ENCODE peak calls at places on chromosome 7, in ten cellular contexts. V is caudate nucleus; B is non-pigmented ciliary epithelial cell; T is neuronal stem cell; W is HT-29; G is effector CD8-positive, alpha-beta T cell; X is T-helper 9 cell; Y is stimulated activated CD8-positive, alpha-beta memory T cell treated with anti-CD3 and anti-CD28 coated beads, Interleukin-15, amount 100 ng/mL, for 24 hours; A is HFFc6; P is NCI-H748 treated with DMSO at 0.1 percent for 48 hours. D is an unnamed sample.

GRCh38 chr7:123494193-123494796 is 40.1 kb downstream of the IQUB start:
- DNase-seq in X (peak; percentile 5), P (peak; percentile 24), G (peak; percentile 2), B (peak; percentile 3), T (no peak), A (peak; percentile 1), W (peak; percentile 83), Y (no peak), V (no peak), D (peak; percentile 23)

GRCh38 chr7:90916319-90916718 is 320.2 kb downstream of the CDK14 start:
- DNase-seq in P (no peak), X (no peak), T (no peak), B (no peak), G (no peak), V (no peak), Y (no peak), A (no peak), W (no peak), D (no peak)

GRCh38 chr7:143305423-143306070 is 10.4 kb upstream of the CLCN1 start:
- DNase-seq in B (no peak), W (peak; percentile 98), Y (peak; percentile 34), T (no peak), V (no peak), X (peak; percentile 67), G (peak; percentile 50), A (no peak), P (no peak), D (peak; percentile 65)

GRCh38 chr7:26356266-26356665 is 64.6 kb downstream of the SNX10 start:
- DNase-seq in B (no peak), X (no peak), V (no peak), A (no peak), W (no peak), P (no peak), G (no peak), T (no peak), Y (no peak), D (peak; percentile 53)

GRCh38 chr7:85074016-85074415 is 112.8 kb downstream of the SEMA3D start:
- DNase-seq in V (no peak), P (no peak), A (no peak), W (no peak), Y (no peak), T (no peak), G (no peak), B (no peak), X (no peak), D (no peak)

GRCh38 chr7:44599222-44599621 is 7.2 kb upstream of the OGDH start:
- DNase-seq in A (no peak), V (no peak), X (no peak), W (no peak), B (no peak), Y (no peak), P (no peak), T (no peak), G (no peak), D (no peak)

GRCh38 chr7:131346885-131347592 is 19.4 kb downstream of the MKLN1 start:
- DNase-seq in X (no peak), Y (no peak), G (no peak), W (peak; percentile 37), A (no peak), P (no peak), B (no peak), V (no peak), T (no peak), D (peak; percentile 11)

GRCh38 chr7:137715546-137715945 is 131.2 kb downstream of the DGKI start:
- DNase-seq in A (peak; percentile 27), G (no peak), X (no peak), T (no peak), V (no peak), B (no peak), Y (no peak), W (no peak), P (no peak), D (no peak)

GRCh38 chr7:6074612-6075380 is 43.6 kb downstream of the ANKRD61 start:
- DNase-seq in W (no peak), T (no peak), Y (no peak), X (no peak), B (no peak), P (no peak), V (no peak), G (no peak), A (no peak), D (no peak)

GRCh38 chr7:36044096-36044892 is 108.8 kb upstream of the EEPD1 start:
- DNase-seq in A (no peak), B (no peak), G (no peak), P (no peak), V (no peak), X (no peak), W (no peak), Y (no peak), T (no peak), D (no peak)

GRCh38 chr7:128275651-128276050 is 34.6 kb downstream of the LEP start:
- DNase-seq in B (no peak), V (no peak), A (no peak), P (no peak), Y (no peak), G (no peak), W (no peak), X (no peak), T (no peak), D (no peak)

GRCh38 chr7:75962607-75963382 is 31.6 kb downstream of the TMEM120A start:
- DNase-seq in W (no peak), B (no peak), X (no peak), T (peak; percentile 62), V (peak; percentile 48), P (no peak), Y (no peak), G (no peak), A (peak; percentile 67), D (peak; percentile 71)

GRCh38 chr7:134755422-134756022 is 23.9 kb upstream of the CALD1 start:
- DNase-seq in A (peak; percentile 41), P (no peak), V (no peak), X (peak; percentile 8), G (no peak), Y (no peak), W (peak; percentile 15), B (no peak), T (no peak), D (peak; percentile 47)

GRCh38 chr7:50792342-50793114 is 9.8 kb upstream of the GRB10 start:
- DNase-seq in A (peak; percentile 19), G (no peak), T (no peak), V (no peak), X (no peak), Y (no peak), P (no peak), B (peak; percentile 15), W (no peak), D (peak; percentile 61)

GRCh38 chr7:28815928-28816373 is 142.2 kb downstream of the TRIL start:
- DNase-seq in G (no peak), T (no peak), X (no peak), V (no peak), Y (no peak), P (no peak), A (no peak), B (no peak), W (no peak), D (no peak)

GRCh38 chr7:101862280-101863220 is 45.1 kb downstream of the CUX1 start:
- DNase-seq in W (no peak), G (no peak), A (no peak), V (no peak), Y (no peak), X (no peak), P (no peak), B (no peak), T (no peak), D (peak; percentile 51)

GRCh38 chr7:120014920-120015465 is 258.0 kb upstream of the KCND2 start:
- DNase-seq in Y (no peak), W (no peak), G (no peak), P (no peak), B (no peak), X (no peak), V (no peak), T (peak; percentile 2), A (no peak), D (peak; percentile 39)

GRCh38 chr7:2046581-2047271 is 186.0 kb downstream of the MAD1L1 start:
- DNase-seq in T (no peak), P (no peak), X (no peak), G (no peak), V (no peak), A (no peak), W (no peak), B (no peak), Y (no peak), D (no peak)

GRCh38 chr7:121872831-121873764 is at the start of gene PTPRZ1:
- DNase-seq in B (no peak), G (no peak), T (peak; percentile 97), X (no peak), Y (no peak), P (peak; percentile 30), V (no peak), A (no peak), W (no peak), D (peak; percentile 95)

GRCh38 chr7:150390206-150390605 is 11.1 kb downstream of the ZNF775 start:
- DNase-seq in W (no peak), B (no peak), G (no peak), T (no peak), A (peak; percentile 25), Y (no peak), P (no peak), X (no peak), V (no peak), D (no peak)

GRCh38 chr7:32511791-32512190 is 16.5 kb downstream of the AVL9 start:
- DNase-seq in P (no peak), G (no peak), V (no peak), T (no peak), X (no peak), A (no peak), B (no peak), Y (no peak), W (no peak), D (no peak)